ENCODE peak calls at places on chromosomes 4 and X, in eight cellular contexts. E is cerebellar cortex, U is kidney tubule cell, W is HEK293T, A is RWPE1, O is Daoy, G is retina, P is dermis microvascular lymphatic vessel endothelial cell. D is an unnamed sample.

GRCh38 chr4:54550415-54551171 is 107.2 kb upstream of the KIT start:
- DNase-seq in E (no peak), U (peak; percentile 59), W (no peak), A (no peak), O (no peak), G (no peak), P (no peak), D (no peak)

GRCh38 chr4:10173754-10174749 is 57.5 kb upstream of the WDR1 start:
- DNase-seq in E (peak; percentile 86), U (no peak), W (no peak), A (no peak), O (no peak), G (no peak), P (no peak), D (no peak)

GRCh38 chr4:42371306-42372063 is 25.8 kb upstream of the SHISA3 start:
- DNase-seq in E (peak; percentile 34), U (peak; percentile 61), W (peak; percentile 21), A (peak; percentile 20), O (peak; percentile 46), G (no peak), P (peak; percentile 77), D (no peak)

GRCh38 chrX:112840382-112841113 is at the start of gene AMOT:
- DNase-seq in E (peak; percentile 68), U (peak; percentile 80), W (peak; percentile 89), A (peak; percentile 30), O (peak; percentile 82), G (peak; percentile 89), P (peak; percentile 52), D (peak; percentile 67)

GRCh38 chr4:2698504-2698903 is 57.6 kb downstream of the TNIP2 start:
- DNase-seq in E (no peak), U (no peak), W (no peak), A (no peak), O (no peak), G (no peak), P (no peak), D (no peak)

GRCh38 chrX:8820910-8821527 is 19.8 kb upstream of the FAM9A start:
- DNase-seq in E (no peak), U (peak; percentile 7), W (no peak), A (no peak), O (peak; percentile 15), G (no peak), P (no peak), D (no peak)

GRCh38 chr4:80201326-80202151 is 4.2 kb downstream of the PRDM8 start:
- DNase-seq in E (no peak), U (peak; percentile 31), W (no peak), A (no peak), O (no peak), G (no peak), P (peak; percentile 78), D (no peak)

GRCh38 chr4:179989975-179990374 is 2253.2 kb upstream of the TENM3 start:
- DNase-seq in E (no peak), U (peak; percentile 41), W (no peak), A (no peak), O (no peak), G (no peak), P (no peak), D (no peak)

GRCh38 chr4:140924761-140925392 is 168.7 kb upstream of the TBC1D9 start:
- DNase-seq in E (peak; percentile 74), U (no peak), W (no peak), A (no peak), O (no peak), G (no peak), P (no peak), D (no peak)

GRCh38 chrX:154050113-154050495 is 30.4 kb upstream of the IRAK1 start:
- DNase-seq in E (no peak), U (no peak), W (no peak), A (no peak), O (no peak), G (no peak), P (no peak), D (no peak)

GRCh38 chr4:152190907-152191306 is 345.0 kb downstream of the FBXW7 start:
- DNase-seq in E (no peak), U (no peak), W (no peak), A (no peak), O (no peak), G (no peak), P (no peak), D (no peak)

GRCh38 chr4:139609647-139610046 is 53.6 kb upstream of the SETD7 start:
- DNase-seq in E (no peak), U (peak; percentile 45), W (no peak), A (no peak), O (peak; percentile 34), G (no peak), P (peak; percentile 64), D (no peak)

GRCh38 chrX:40153335-40154221 is 55.8 kb upstream of the BCOR start:
- DNase-seq in E (no peak), U (peak; percentile 55), W (no peak), A (no peak), O (peak; percentile 69), G (peak; percentile 80), P (no peak), D (peak; percentile 32)

GRCh38 chr4:106333186-106333585 is 16.8 kb downstream of the AIMP1 start:
- DNase-seq in E (no peak), U (no peak), W (no peak), A (no peak), O (no peak), G (no peak), P (peak; percentile 48), D (no peak)

GRCh38 chr4:117331817-117332216 is 246.4 kb upstream of the TRAM1L1 start:
- DNase-seq in E (no peak), U (peak; percentile 9), W (no peak), A (no peak), O (peak; percentile 26), G (no peak), P (no peak), D (no peak)

GRCh38 chr4:153005914-153006381 is 69.8 kb downstream of the FHDC1 start:
- DNase-seq in E (no peak), U (no peak), W (no peak), A (no peak), O (no peak), G (no peak), P (peak; percentile 35), D (no peak)

GRCh38 chr4:95929448-95930064 is 89.7 kb downstream of the PDHA2 start:
- DNase-seq in E (no peak), U (no peak), W (no peak), A (no peak), O (no peak), G (no peak), P (no peak), D (no peak)

GRCh38 chr4:129675036-129675435 is 579.1 kb downstream of the C4orf33 start:
- DNase-seq in E (no peak), U (no peak), W (no peak), A (no peak), O (no peak), G (no peak), P (no peak), D (no peak)

GRCh38 chrX:15465896-15466651 is 27.1 kb downstream of the PIR start:
- DNase-seq in E (no peak), U (no peak), W (no peak), A (no peak), O (no peak), G (no peak), P (no peak), D (no peak)

GRCh38 chrX:54427837-54428424 is 12.3 kb upstream of the TSR2 start:
- DNase-seq in E (no peak), U (no peak), W (no peak), A (no peak), O (no peak), G (no peak), P (no peak), D (no peak)

GRCh38 chrX:1212532-1212931 is at the start of gene CRLF2:
- DNase-seq in E (no peak), U (no peak), W (no peak), A (no peak), O (peak; percentile 70), G (no peak), P (peak; percentile 7), D (no peak)

GRCh38 chr4:6986067-6986780 is 56.9 kb upstream of the TADA2B start:
- DNase-seq in E (peak; percentile 55), U (peak; percentile 52), W (peak; percentile 42), A (peak; percentile 21), O (peak; percentile 61), G (no peak), P (peak; percentile 72), D (peak; percentile 68)

GRCh38 chr4:35189988-35190613 is 1054.2 kb downstream of the ARAP2 start:
- DNase-seq in E (no peak), U (no peak), W (no peak), A (no peak), O (no peak), G (no peak), P (no peak), D (no peak)

D was measured in nucleus accumbens.